ENCODE peak calls at places on chromosomes 12 and 14, in six cellular contexts. Q, S, A, V, Y and N are unnamed samples.

GRCh38 chr12:95522692-95523091 is 28.6 kb downstream of the USP44 start:
- DNase-seq in Y (no peak), Q (no peak), S (no peak), V (no peak), A (no peak), N (no peak)

GRCh38 chr14:101502761-101503392 is 58.4 kb upstream of the DIO3 start:
- DNase-seq in A (no peak), V (no peak), Y (peak; percentile 10), Q (no peak), S (peak; percentile 12), N (peak; percentile 1)

GRCh38 chr12:124847675-124848074 is 16.0 kb downstream of the SCARB1 start:
- DNase-seq in Q (no peak), A (no peak), S (no peak), Y (peak; percentile 45), V (no peak), N (no peak)

GRCh38 chr12:107318804-107319535 is 225.6 kb upstream of the CRY1 start:
- DNase-seq in A (peak; percentile 19), V (peak; percentile 47), Y (no peak), Q (no peak), S (no peak), N (no peak)

GRCh38 chr14:85438613-85439012 is 91.3 kb upstream of the FLRT2 start:
- DNase-seq in Y (no peak), Q (no peak), S (no peak), V (no peak), A (no peak), N (no peak)

GRCh38 chr14:71320734-71321555 is 413.7 kb downstream of the PCNX1 start:
- DNase-seq in V (peak; percentile 63), A (peak; percentile 78), Q (peak; percentile 39), Y (peak; percentile 68), S (peak; percentile 59), N (peak; percentile 49)

GRCh38 chr12:59113831-59114273 is 193.5 kb upstream of the LRIG3 start:
- DNase-seq in A (peak; percentile 6), Y (peak; percentile 66), Q (no peak), S (peak; percentile 48), V (peak; percentile 86), N (no peak)

GRCh38 chr14:50047274-50047676 is 69.1 kb downstream of the VCPKMT start:
- DNase-seq in S (peak; percentile 41), Q (no peak), A (no peak), Y (no peak), V (no peak), N (no peak)

GRCh38 chr14:91255820-91256219 is 11.3 kb upstream of the GPR68 start:
- DNase-seq in Q (no peak), S (no peak), A (no peak), V (no peak), Y (no peak), N (no peak)

GRCh38 chr12:96219700-96220206 is 25.6 kb downstream of the ELK3 start:
- DNase-seq in V (peak; percentile 93), S (peak; percentile 91), Q (no peak), A (no peak), Y (no peak), N (no peak)

GRCh38 chr12:40819427-40820108 is 127.3 kb downstream of the CNTN1 start:
- DNase-seq in A (no peak), Q (no peak), Y (peak; percentile 19), S (no peak), V (no peak), N (no peak)

GRCh38 chr14:75274899-75275569 is 3.6 kb upstream of the FOS start:
- DNase-seq in Q (peak; percentile 66), Y (no peak), S (peak; percentile 91), A (peak; percentile 84), V (peak; percentile 97), N (peak; percentile 65)

GRCh38 chr12:41188841-41189394 is 798 bp downstream of the PDZRN4 start:
- DNase-seq in V (no peak), A (no peak), S (no peak), Y (no peak), Q (no peak), N (no peak)

GRCh38 chr12:26564391-26564790 is 268.6 kb downstream of the ITPR2 start:
- DNase-seq in Y (no peak), Q (no peak), S (no peak), A (no peak), V (peak; percentile 51), N (no peak)

GRCh38 chr14:100386121-100386520 is 63.0 kb downstream of the SLC25A47 start:
- DNase-seq in Y (no peak), A (no peak), V (no peak), S (no peak), Q (no peak), N (no peak)

DNA sequence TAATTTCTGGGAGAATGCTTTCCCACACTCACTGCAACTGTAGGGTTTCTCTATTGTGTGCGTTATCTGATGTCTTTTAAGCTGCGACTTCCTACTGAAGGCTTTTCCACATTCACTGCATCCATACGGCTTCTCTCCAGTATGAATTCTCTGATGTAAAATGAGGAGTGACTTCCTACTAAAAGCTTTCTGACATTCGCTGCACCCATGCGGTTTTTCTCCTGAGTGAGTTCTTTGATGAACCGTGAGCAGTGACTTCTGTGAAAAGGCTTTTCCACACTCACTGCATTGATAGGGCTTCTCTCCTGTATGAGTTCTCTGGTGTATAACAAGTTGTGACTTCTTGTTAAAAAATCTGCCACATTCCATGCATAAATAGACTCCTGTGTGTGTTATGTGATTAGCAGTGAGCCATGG is 29.7 kb downstream of the ZNF605 start:
- DNase-seq in Q (no peak), V (no peak), S (no peak), A (no peak), Y (no peak), N (no peak)
- H3K9me3 ChIP-seq in Q (peaks cover 77% of the 10 kb centered on the region), V (peaks cover 12% of the 10 kb centered on the region), S (peaks cover 100% of the 10 kb centered on the region), A (peaks cover 5% of the 10 kb centered on the region), Y (no peaks in the 10 kb centered on the region), N (peaks cover 71% of the 10 kb centered on the region)

GRCh38 chr12:132941336-132941954 is 14.7 kb downstream of the ZNF605 start:
- DNase-seq in V (no peak), A (no peak), Y (no peak), S (no peak), Q (no peak), N (no peak)
- H3K9me3 ChIP-seq in V (peaks cover 9% of the 10 kb centered on the region), A (no peaks in the 10 kb centered on the region), Y (no peaks in the 10 kb centered on the region), S (peaks cover 82% of the 10 kb centered on the region), Q (peaks cover 29% of the 10 kb centered on the region), N (peaks cover 9% of the 10 kb centered on the region)

DNA sequence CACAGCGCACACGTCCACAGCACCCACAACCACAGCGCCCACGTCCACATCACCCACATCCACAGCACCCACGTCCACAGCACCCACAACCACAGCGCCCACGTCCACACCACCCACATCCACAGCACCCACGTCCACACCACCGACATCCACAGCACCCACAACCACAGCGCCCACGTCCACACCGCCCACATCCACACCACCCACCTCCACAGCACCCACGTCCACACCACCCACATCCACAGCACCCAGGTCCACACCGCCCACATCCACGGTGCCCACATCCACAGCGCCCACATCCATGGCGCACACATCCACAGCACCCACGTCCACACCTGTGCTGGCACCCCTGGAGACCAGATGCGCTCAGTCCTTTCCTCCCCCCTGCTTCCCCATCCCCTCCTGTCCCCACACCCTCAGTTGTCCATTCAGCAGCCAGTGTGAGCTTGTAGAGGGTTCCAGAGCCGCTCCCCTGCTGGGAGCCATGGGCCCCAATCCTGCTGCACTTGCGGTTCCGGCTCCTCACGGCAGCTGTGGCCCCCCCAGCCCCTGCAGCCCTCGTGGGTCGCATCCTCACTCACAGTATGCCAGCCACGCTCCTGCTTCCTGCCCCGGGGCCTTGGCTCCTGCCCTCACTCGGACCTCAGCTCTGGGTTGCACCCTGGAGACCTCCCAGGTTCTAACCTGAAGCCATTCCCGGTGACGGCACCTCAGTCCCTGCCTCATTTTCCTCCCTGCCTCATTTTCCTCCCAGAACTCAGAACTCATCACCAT is 37.8 kb downstream of the GALNT9 start:
- DNase-seq in A (no peak), S (no peak), V (no peak), Q (no peak), Y (no peak), N (no peak)
- H3K9me3 ChIP-seq in A (no peaks in the 10 kb centered on the region), S (no peaks in the 10 kb centered on the region), V (no peaks in the 10 kb centered on the region), Q (no peaks in the 10 kb centered on the region), Y (no peaks in the 10 kb centered on the region), N (no peaks in the 10 kb centered on the region)

DNA sequence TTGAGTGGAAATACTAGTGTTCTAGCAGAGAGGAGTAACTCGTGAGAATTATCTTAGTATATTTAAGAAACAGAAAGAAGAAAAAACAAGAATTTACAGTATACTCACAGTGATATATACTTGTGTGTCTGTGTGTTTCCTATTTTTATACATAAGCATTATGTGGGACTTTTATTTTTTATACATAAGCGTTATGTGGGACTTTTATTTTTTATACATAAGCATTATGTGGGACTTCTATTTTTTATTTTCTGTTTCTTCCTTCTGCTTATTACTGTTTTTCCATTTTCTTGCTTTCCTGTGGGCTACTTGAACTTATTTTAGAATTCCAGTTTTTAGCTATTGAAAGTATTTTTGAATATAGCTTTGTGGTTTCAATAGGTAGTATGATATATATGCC is 6.9 kb upstream of the ZNF140 start:
- DNase-seq in Q (no peak), Y (no peak), A (no peak), V (no peak), S (no peak), N (no peak)
- H3K9me3 ChIP-seq in Q (peaks cover 37% of the 10 kb centered on the region), Y (no peaks in the 10 kb centered on the region), A (no peaks in the 10 kb centered on the region), V (no peaks in the 10 kb centered on the region), S (peaks cover 97% of the 10 kb centered on the region), N (peaks cover 21% of the 10 kb centered on the region)